ENCODE peak calls at places on chromosomes 4 and X, in five cellular contexts. F is heart left ventricle, X is K562, W is right lobe of liver, H is DND-41. U is an unnamed sample. For H3K27me3, the result is how much of the 10 kb centered on the place peaks cover.

GRCh38 chr4:66852843-66853242 is 692.5 kb downstream of the CENPC start:
- ATAC-seq in F (no peak), X (no peak), W (no peak), H (peak), U (no peak)

GRCh38 chr4:153143527-153144348 is 60.5 kb upstream of the TRIM2 start:
- ATAC-seq in F (peak), X (peak), W (no peak), H (no peak), U (no peak)

GRCh38 chrX:69961365-69962072 is 88.2 kb downstream of the AWAT2 start:
- ATAC-seq in F (no peak), X (no peak), W (no peak), H (no peak), U (no peak)

GRCh38 chr4:166594326-166594946 is 639.9 kb downstream of the SPOCK3 start:
- ATAC-seq in F (no peak), X (no peak), W (peak), H (no peak), U (no peak)

GRCh38 chr4:69757464-69757863 is 3.0 kb downstream of the SULT1B1 start:
- ATAC-seq in F (no peak), X (no peak), W (no peak), H (no peak), U (no peak)

GRCh38 chr4:101280866-101281600 is 66.3 kb downstream of the PPP3CA start:
- ATAC-seq in F (no peak), X (no peak), W (no peak), H (no peak), U (no peak)

GRCh38 chr4:87030124-87030523 is 95.3 kb downstream of the AFF1 start:
- ATAC-seq in F (no peak), X (no peak), W (no peak), H (no peak), U (no peak)

GRCh38 chr4:152419809-152420208 is 116.1 kb downstream of the FBXW7 start:
- ATAC-seq in F (no peak), X (no peak), W (no peak), H (peak), U (no peak)

GRCh38 chr4:104591505-104591904 is 96.8 kb upstream of the CXXC4 start:
- ATAC-seq in F (peak), X (no peak), W (no peak), H (peak), U (no peak)

GRCh38 chrX:38038501-38038900 is 32.1 kb downstream of the SYTL5 start:
- ATAC-seq in F (no peak), X (no peak), W (no peak), H (no peak), U (no peak)

GRCh38 chr4:46329118-46329976 is 60.6 kb downstream of the GABRA2 start:
- ATAC-seq in F (peak), X (no peak), W (peak), H (no peak), U (no peak)

DNA sequence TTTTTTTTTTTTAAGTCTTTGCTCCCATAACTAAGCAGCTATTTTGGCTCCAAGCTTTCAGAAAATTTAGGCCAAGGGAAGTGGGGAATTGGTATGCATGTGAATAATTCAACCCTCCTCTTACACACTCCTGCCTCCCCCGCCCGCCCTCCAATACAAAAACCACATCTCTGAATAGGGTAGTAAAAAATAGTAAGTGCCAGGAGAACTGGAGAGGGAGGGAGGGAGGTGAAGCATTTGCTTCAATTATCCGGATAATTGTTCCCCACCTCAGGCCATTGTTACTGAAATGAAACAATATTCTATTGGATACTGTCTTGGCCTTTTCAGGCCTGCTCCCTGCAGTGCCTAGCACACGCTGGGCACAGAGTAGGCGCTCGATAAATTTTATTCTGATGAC is 5.5 kb upstream of the GSX2 start:
- ATAC-seq in F (no peak), X (no peak), W (no peak), H (no peak), U (no peak)
- H3K27me3 ChIP-seq in F (half or more), X (half or more), W (under half), H (under half), U (half or more)

GRCh38 chr4:5905714-5906113 is 12.8 kb upstream of the CRMP1 start:
- ATAC-seq in F (no peak), X (no peak), W (no peak), H (no peak), U (no peak)
- H3K27me3 ChIP-seq in F (under half), X (under half), W (under half), H (under half), U (half or more)

DNA sequence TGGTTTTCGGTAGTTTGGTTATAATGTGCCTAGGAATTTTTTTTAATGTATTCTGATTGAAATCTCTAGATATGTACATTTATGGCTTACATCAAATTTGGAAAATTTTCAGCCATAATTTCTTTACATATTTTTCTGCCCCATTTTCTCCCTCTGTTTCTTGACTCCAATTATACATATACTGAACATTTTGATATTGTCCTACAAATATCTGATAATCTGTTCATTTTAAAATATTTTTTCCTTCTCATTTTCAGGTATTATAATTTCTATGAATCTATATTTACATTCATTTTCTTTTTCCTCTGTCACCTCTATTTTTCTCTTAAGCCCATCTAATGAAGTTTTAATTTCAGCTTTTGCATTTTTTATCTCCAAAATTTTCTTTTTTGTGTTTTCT is 82.7 kb upstream of the TMLHE start:
- ATAC-seq in F (no peak), X (no peak), W (no peak), H (no peak), U (no peak)
- H3K27me3 ChIP-seq in F (under half), X (under half), W (under half), H (under half), U (under half)

GRCh38 chr4:36402008-36402758 is 120.8 kb downstream of the DTHD1 start:
- ATAC-seq in F (no peak), X (no peak), W (no peak), H (no peak), U (no peak)
- H3K27me3 ChIP-seq in F (under half), X (under half), W (under half), H (under half), U (under half)

GRCh38 chr4:99625369-99625768 is 32.3 kb downstream of the C4orf54 start:
- ATAC-seq in F (no peak), X (no peak), W (no peak), H (no peak), U (no peak)
- H3K27me3 ChIP-seq in F (under half), X (under half), W (under half), H (under half), U (under half)

GRCh38 chr4:65416875-65417274 is 253.4 kb downstream of the EPHA5 start:
- ATAC-seq in F (peak), X (no peak), W (peak), H (peak), U (no peak)

DNA sequence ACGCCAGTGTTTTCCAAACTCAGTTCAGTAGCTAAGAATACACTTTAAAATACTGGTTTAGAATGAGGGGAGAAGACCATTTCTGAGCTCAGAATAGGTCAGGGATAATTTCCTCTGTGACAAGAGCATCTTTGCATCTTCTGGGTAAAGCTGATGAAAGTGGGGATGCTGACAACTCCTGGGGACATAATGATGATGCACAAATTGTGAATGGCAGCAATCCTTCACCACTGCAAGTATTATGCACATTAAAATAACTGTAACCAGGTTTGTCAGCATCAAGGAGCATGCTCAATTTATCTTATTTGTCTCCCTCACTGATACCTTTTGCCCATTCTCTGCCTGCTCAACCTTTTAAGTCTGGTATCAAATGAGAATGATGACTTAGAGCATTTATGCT is 248.2 kb downstream of the EPHA5 start:
- ATAC-seq in F (no peak), X (no peak), W (no peak), H (no peak), U (no peak)
- H3K27me3 ChIP-seq in F (under half), X (under half), W (under half), H (under half), U (under half)

GRCh38 chr4:109298279-109299010 is 4.0 kb downstream of the COL25A1 start:
- ATAC-seq in F (no peak), X (peak), W (peak), H (no peak), U (no peak)

GRCh38 chr4:109301691-109302365 is 630 bp downstream of the COL25A1 start:
- ATAC-seq in F (peak), X (no peak), W (peak), H (no peak), U (peak)

GRCh38 chr4:109302366-109303140 is at the start of gene COL25A1:
- ATAC-seq in F (peak), X (no peak), W (peak), H (no peak), U (peak)

GRCh38 chr4:109303141-109303499 is 662 bp upstream of the COL25A1 start:
- ATAC-seq in F (peak), X (no peak), W (peak), H (no peak), U (peak)
- H3K27me3 ChIP-seq in F (half or more), X (under half), W (under half), H (under half), U (half or more)

GRCh38 chr4:2417765-2418651 is at the start of gene ZFYVE28:
- ATAC-seq in F (no peak), X (peak), W (no peak), H (no peak), U (peak)
- H3K27me3 ChIP-seq in F (under half), X (under half), W (under half), H (under half), U (half or more)

U was measured in gastroesophageal sphincter.